ENCODE peak calls at places on chromosomes 2 and 18, in six cellular contexts. One of them, this sample, is unnamed.

GRCh38 chr2:157810037-157810436 is 66.1 kb downstream of the ACVR1 start:
- DNase-seq in HepG2: no peak
- DNase-seq in GM12878: no peak
- DNase-seq in HCT116: no peak
- DNase-seq in H1: no peak
- DNase-seq in K562: no peak
- DNase-seq in this sample: no peak

GRCh38 chr2:77469086-77469485 is 53.1 kb downstream of the LRRTM4 start:
- DNase-seq in H1: no peak
- DNase-seq in K562: no peak
- DNase-seq in HepG2: no peak
- DNase-seq in HCT116: no peak
- DNase-seq in GM12878: no peak
- DNase-seq in this sample: no peak

GRCh38 chr2:64325852-64326577 is 127.9 kb upstream of the LGALSL start:
- DNase-seq in K562: no peak
- DNase-seq in HepG2: no peak
- DNase-seq in H1: peak; percentile 34
- DNase-seq in GM12878: peak; percentile 97
- DNase-seq in HCT116: no peak
- DNase-seq in this sample: no peak

GRCh38 chr2:122186761-122187222 is 431.3 kb downstream of the TSN start:
- DNase-seq in GM12878: no peak
- DNase-seq in HCT116: no peak
- DNase-seq in HepG2: no peak
- DNase-seq in H1: no peak
- DNase-seq in K562: peak; percentile 18
- DNase-seq in this sample: no peak

GRCh38 chr2:155223781-155224406 is 525.4 kb downstream of the KCNJ3 start:
- DNase-seq in HCT116: peak; percentile 26
- DNase-seq in K562: no peak
- DNase-seq in H1: no peak
- DNase-seq in GM12878: no peak
- DNase-seq in HepG2: peak; percentile 15
- DNase-seq in this sample: no peak

GRCh38 chr2:240195316-240195861 is 54.9 kb upstream of the OTOS start:
- DNase-seq in HepG2: no peak
- DNase-seq in K562: no peak
- DNase-seq in GM12878: no peak
- DNase-seq in H1: no peak
- DNase-seq in HCT116: no peak
- DNase-seq in this sample: no peak

GRCh38 chr2:6442252-6442651 is 423.5 kb downstream of the CMPK2 start:
- DNase-seq in K562: no peak
- DNase-seq in HCT116: no peak
- DNase-seq in HepG2: no peak
- DNase-seq in GM12878: no peak
- DNase-seq in H1: no peak
- DNase-seq in this sample: no peak

GRCh38 chr2:174611006-174611405 is 13.4 kb upstream of the WIPF1 start:
- DNase-seq in GM12878: no peak
- DNase-seq in K562: no peak
- DNase-seq in H1: no peak
- DNase-seq in HepG2: no peak
- DNase-seq in HCT116: no peak
- DNase-seq in this sample: no peak

GRCh38 chr2:190858817-190859216 is 21.8 kb upstream of the GLS start:
- DNase-seq in HepG2: peak; percentile 55
- DNase-seq in H1: no peak
- DNase-seq in GM12878: no peak
- DNase-seq in HCT116: no peak
- DNase-seq in K562: no peak
- DNase-seq in this sample: no peak

GRCh38 chr18:77206676-77207370 is 42.8 kb upstream of the GALR1 start:
- DNase-seq in K562: no peak
- DNase-seq in HepG2: no peak
- DNase-seq in GM12878: no peak
- DNase-seq in HCT116: no peak
- DNase-seq in H1: no peak
- DNase-seq in this sample: no peak

GRCh38 chr2:101704816-101705565 is 7.5 kb downstream of the MAP4K4 start:
- DNase-seq in HepG2: no peak
- DNase-seq in GM12878: no peak
- DNase-seq in H1: no peak
- DNase-seq in K562: no peak
- DNase-seq in HCT116: no peak
- DNase-seq in this sample: no peak

GRCh38 chr2:230784840-230785239 is 72.2 kb downstream of the CAB39 start:
- DNase-seq in K562: no peak
- DNase-seq in HepG2: no peak
- DNase-seq in GM12878: no peak
- DNase-seq in H1: no peak
- DNase-seq in HCT116: no peak
- DNase-seq in this sample: no peak

GRCh38 chr2:241976296-241976695 is 106.8 kb downstream of the RTP5 start:
- DNase-seq in GM12878: no peak
- DNase-seq in K562: no peak
- DNase-seq in HCT116: no peak
- DNase-seq in HepG2: no peak
- DNase-seq in H1: no peak
- DNase-seq in this sample: no peak

GRCh38 chr2:154244932-154245331 is 373.2 kb downstream of the GALNT13 start:
- DNase-seq in HepG2: no peak
- DNase-seq in H1: no peak
- DNase-seq in K562: no peak
- DNase-seq in GM12878: no peak
- DNase-seq in HCT116: no peak
- DNase-seq in this sample: no peak

GRCh38 chr2:193907561-193907960 is 1712.8 kb upstream of the TMEFF2 start:
- DNase-seq in K562: no peak
- DNase-seq in HepG2: no peak
- DNase-seq in H1: no peak
- DNase-seq in HCT116: no peak
- DNase-seq in GM12878: no peak
- DNase-seq in this sample: no peak

GRCh38 chr18:3716116-3716660 is 266.2 kb downstream of the TGIF1 start:
- DNase-seq in H1: no peak
- DNase-seq in HCT116: no peak
- DNase-seq in GM12878: no peak
- DNase-seq in K562: no peak
- DNase-seq in HepG2: no peak
- DNase-seq in this sample: no peak

GRCh38 chr2:199704358-199705238 is 146.4 kb downstream of the FTCDNL1 start:
- DNase-seq in HCT116: peak; percentile 36
- DNase-seq in K562: peak; percentile 41
- DNase-seq in H1: peak; percentile 59
- DNase-seq in HepG2: peak; percentile 53
- DNase-seq in GM12878: no peak
- DNase-seq in this sample: peak; percentile 18

GRCh38 chr18:295756-296155 is 27.9 kb upstream of the THOC1 start:
- DNase-seq in GM12878: no peak
- DNase-seq in HepG2: no peak
- DNase-seq in H1: no peak
- DNase-seq in HCT116: no peak
- DNase-seq in K562: no peak
- DNase-seq in this sample: no peak

GRCh38 chr2:25453199-25453903 is 111.6 kb upstream of the DNMT3A start:
- DNase-seq in H1: no peak
- DNase-seq in GM12878: peak; percentile 69
- DNase-seq in K562: no peak
- DNase-seq in HCT116: no peak
- DNase-seq in HepG2: no peak
- DNase-seq in this sample: no peak

GRCh38 chr2:208072250-208072892 is 47.0 kb upstream of the PLEKHM3 start:
- DNase-seq in H1: peak; percentile 86
- DNase-seq in HepG2: peak; percentile 63
- DNase-seq in K562: peak; percentile 81
- DNase-seq in HCT116: peak; percentile 57
- DNase-seq in GM12878: peak; percentile 19
- DNase-seq in this sample: peak; percentile 76

GRCh38 chr2:216663106-216663505 is 29.9 kb downstream of the IGFBP2 start:
- DNase-seq in K562: no peak
- DNase-seq in GM12878: no peak
- DNase-seq in HCT116: no peak
- DNase-seq in H1: no peak
- DNase-seq in HepG2: no peak
- DNase-seq in this sample: no peak

GRCh38 chr2:160566717-160567116 is 73.1 kb upstream of the RBMS1 start:
- DNase-seq in GM12878: no peak
- DNase-seq in H1: no peak
- DNase-seq in K562: no peak
- DNase-seq in HCT116: no peak
- DNase-seq in HepG2: no peak
- DNase-seq in this sample: no peak

GRCh38 chr2:104658149-104658839 is 195.6 kb upstream of the POU3F3 start:
- DNase-seq in GM12878: no peak
- DNase-seq in HCT116: no peak
- DNase-seq in HepG2: no peak
- DNase-seq in H1: peak; percentile 74
- DNase-seq in K562: no peak
- DNase-seq in this sample: no peak

GRCh38 chr2:181152221-181152620 is 171.8 kb downstream of the UBE2E3 start:
- DNase-seq in H1: no peak
- DNase-seq in HepG2: no peak
- DNase-seq in HCT116: no peak
- DNase-seq in K562: no peak
- DNase-seq in GM12878: no peak
- DNase-seq in this sample: no peak

GRCh38 chr18:2917255-2918047 is 70.6 kb downstream of the EMILIN2 start:
- DNase-seq in K562: no peak
- DNase-seq in HepG2: no peak
- DNase-seq in H1: peak; percentile 41
- DNase-seq in HCT116: no peak
- DNase-seq in GM12878: no peak
- DNase-seq in this sample: no peak

GRCh38 chr2:41595235-41595634 is 452.6 kb upstream of the PKDCC start:
- DNase-seq in H1: no peak
- DNase-seq in GM12878: no peak
- DNase-seq in K562: no peak
- DNase-seq in HepG2: no peak
- DNase-seq in HCT116: no peak
- DNase-seq in this sample: no peak

GRCh38 chr2:213152065-213152794 is 818 bp upstream of the IKZF2 start:
- DNase-seq in H1: no peak
- DNase-seq in K562: peak; percentile 39
- DNase-seq in HepG2: peak; percentile 27
- DNase-seq in GM12878: no peak
- DNase-seq in HCT116: peak; percentile 2
- DNase-seq in this sample: peak; percentile 23

GRCh38 chr2:58571181-58571852 is 330.2 kb upstream of the FANCL start:
- DNase-seq in HepG2: peak; percentile 50
- DNase-seq in GM12878: peak; percentile 7
- DNase-seq in K562: peak; percentile 85
- DNase-seq in H1: peak; percentile 53
- DNase-seq in HCT116: peak; percentile 77
- DNase-seq in this sample: peak; percentile 77

GRCh38 chr2:109129356-109129920 is 433 bp downstream of the SH3RF3 start:
- DNase-seq in H1: peak; percentile 59
- DNase-seq in K562: no peak
- DNase-seq in GM12878: no peak
- DNase-seq in HCT116: no peak
- DNase-seq in HepG2: no peak
- DNase-seq in this sample: no peak

DNA sequence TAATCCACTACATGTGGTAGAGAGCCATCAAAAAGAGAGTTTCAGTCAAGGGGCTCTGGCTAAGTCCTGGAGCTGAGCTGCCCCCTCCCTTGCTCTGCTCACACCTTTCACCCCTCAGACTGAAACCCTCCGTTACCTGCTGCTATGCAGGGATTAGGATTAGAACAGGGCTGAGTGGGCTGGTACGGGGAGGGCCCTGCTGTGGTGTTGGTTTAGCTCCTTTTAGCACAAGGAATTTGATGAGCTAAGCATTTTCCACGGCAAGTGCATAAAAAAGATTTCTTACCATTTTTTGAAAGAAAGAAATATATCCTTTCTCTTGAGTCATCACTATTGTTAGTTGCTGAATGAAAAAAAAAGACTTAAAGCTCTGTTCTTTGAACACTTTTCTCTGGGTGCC is 46.3 kb downstream of the TCF7L1 start:
- DNase-seq in H1: no peak
- DNase-seq in GM12878: no peak
- DNase-seq in HepG2: no peak
- DNase-seq in HCT116: no peak
- DNase-seq in K562: no peak
- DNase-seq in this sample: no peak
- H3K9ac ChIP-seq in H1: no peak overlapping the region
- H3K9ac ChIP-seq in GM12878: no peak overlapping the region
- H3K9ac ChIP-seq in HepG2: no peak overlapping the region
- H3K9ac ChIP-seq in HCT116: no peak overlapping the region
- H3K9ac ChIP-seq in K562: no peak overlapping the region
- H3K9ac ChIP-seq in this sample: no peak overlapping the region

GRCh38 chr2:74548285-74548918 is 5.3 kb downstream of the LOXL3 start:
- DNase-seq in H1: no peak
- DNase-seq in GM12878: no peak
- DNase-seq in HCT116: no peak
- DNase-seq in K562: peak; percentile 38
- DNase-seq in HepG2: no peak
- DNase-seq in this sample: no peak
- TF ChIP-seq ZNF274 in H1: no peak
- TF ChIP-seq ZNF274 in GM12878: no peak
- TF ChIP-seq ZNF274 in HCT116: no peak
- TF ChIP-seq ZNF274 in K562: no peak
- TF ChIP-seq ZNF274 in HepG2: no peak
- TF ChIP-seq ZNF274 in this sample: no peak

GRCh38 chr2:212033888-212034287 is 504.7 kb downstream of the ERBB4 start:
- DNase-seq in HCT116: no peak
- DNase-seq in H1: no peak
- DNase-seq in K562: no peak
- DNase-seq in HepG2: no peak
- DNase-seq in GM12878: no peak
- DNase-seq in this sample: no peak
- H3K9ac ChIP-seq in HCT116: no peak overlapping the region
- H3K9ac ChIP-seq in H1: no peak overlapping the region
- H3K9ac ChIP-seq in K562: no peak overlapping the region
- H3K9ac ChIP-seq in HepG2: no peak overlapping the region
- H3K9ac ChIP-seq in GM12878: no peak overlapping the region
- H3K9ac ChIP-seq in this sample: no peak overlapping the region

GRCh38 chr2:96247896-96248295 is 17.9 kb downstream of the TMEM127 start:
- DNase-seq in K562: no peak
- DNase-seq in HCT116: no peak
- DNase-seq in HepG2: no peak
- DNase-seq in GM12878: no peak
- DNase-seq in H1: no peak
- DNase-seq in this sample: no peak

GRCh38 chr2:96248624-96249023 is 17.2 kb downstream of the TMEM127 start:
- DNase-seq in HepG2: no peak
- DNase-seq in H1: no peak
- DNase-seq in GM12878: no peak
- DNase-seq in K562: no peak
- DNase-seq in HCT116: no peak
- DNase-seq in this sample: no peak

GRCh38 chr2:96247009-96247408 is 18.8 kb downstream of the TMEM127 start:
- DNase-seq in HepG2: no peak
- DNase-seq in GM12878: no peak
- DNase-seq in H1: no peak
- DNase-seq in HCT116: no peak
- DNase-seq in K562: peak; percentile 19
- DNase-seq in this sample: no peak

GRCh38 chr2:96243843-96244242 is 22.0 kb downstream of the TMEM127 start:
- DNase-seq in GM12878: no peak
- DNase-seq in HCT116: no peak
- DNase-seq in H1: no peak
- DNase-seq in K562: no peak
- DNase-seq in HepG2: no peak
- DNase-seq in this sample: no peak

GRCh38 chr2:96245609-96246390 is 20.0 kb downstream of the TMEM127 start:
- DNase-seq in HepG2: no peak
- DNase-seq in HCT116: no peak
- DNase-seq in K562: peak; percentile 58
- DNase-seq in GM12878: no peak
- DNase-seq in H1: no peak
- DNase-seq in this sample: no peak
- TF ChIP-seq ZNF274 in HepG2: no peak
- TF ChIP-seq ZNF274 in HCT116: no peak
- TF ChIP-seq ZNF274 in K562: no peak
- TF ChIP-seq ZNF274 in GM12878: no peak
- TF ChIP-seq ZNF274 in H1: no peak
- TF ChIP-seq ZNF274 in this sample: no peak

This sample was measured in NT2/D1.